ENCODE peak calls at places on chromosome 14, in ten cellular contexts. K is cardiac muscle cell, O is fibroblast of lung, R is stomach, B is left ventricle myocardium inferior, U is upper lobe of right lung, P is WERI-Rb-1, X is SK-N-SH, E is neural progenitor cell, W is Peyer's patch. I is an unnamed sample. For H3K36me3, the result is how much of the 10 kb centered on the place peaks cover.

GRCh38 chr14:81429028-81429427 is 28.9 kb upstream of the STON2 start:
- DNase-seq in K (no peak), O (no peak), R (no peak), B (no peak), U (no peak), P (peak), X (no peak), E (no peak), W (no peak), I (no peak)

GRCh38 chr14:54556535-54556934 is 10.4 kb upstream of the SAMD4A start:
- DNase-seq in K (no peak), O (no peak), R (no peak), B (no peak), U (no peak), P (no peak), X (no peak), E (no peak), W (no peak), I (no peak)

GRCh38 chr14:73809386-73809785 is 42.2 kb upstream of the PTGR2 start:
- DNase-seq in K (no peak), O (no peak), R (no peak), B (no peak), U (no peak), P (peak), X (no peak), E (no peak), W (no peak), I (no peak)

GRCh38 chr14:51938137-51938536 is 51.2 kb upstream of the RTRAF start:
- DNase-seq in K (no peak), O (no peak), R (no peak), B (no peak), U (no peak), P (no peak), X (no peak), E (no peak), W (no peak), I (no peak)

GRCh38 chr14:73878436-73878835 is 8.2 kb upstream of the ZNF410 start:
- DNase-seq in K (no peak), O (peak), R (no peak), B (no peak), U (no peak), P (no peak), X (no peak), E (no peak), W (no peak), I (no peak)

GRCh38 chr14:95483843-95484165 is 32.6 kb downstream of the SYNE3 start:
- DNase-seq in K (no peak), O (no peak), R (no peak), B (no peak), U (no peak), P (no peak), X (no peak), E (no peak), W (no peak), I (no peak)

GRCh38 chr14:99755629-99756603 is 37.3 kb upstream of the EML1 start:
- DNase-seq in K (no peak), O (peak), R (peak), B (peak), U (peak), P (no peak), X (no peak), E (no peak), W (peak), I (peak)

GRCh38 chr14:78904094-78904493 is 733.9 kb downstream of the NRXN3 start:
- DNase-seq in K (no peak), O (no peak), R (no peak), B (no peak), U (no peak), P (no peak), X (no peak), E (no peak), W (no peak), I (no peak)

GRCh38 chr14:55383039-55383438 is 28.6 kb downstream of the ATG14 start:
- DNase-seq in K (peak), O (peak), R (no peak), B (no peak), U (no peak), P (no peak), X (no peak), E (no peak), W (no peak), I (no peak)

GRCh38 chr14:68384335-68384734 is 408.5 kb downstream of the ZFP36L1 start:
- DNase-seq in K (no peak), O (peak), R (no peak), B (peak), U (no peak), P (no peak), X (no peak), E (no peak), W (no peak), I (peak)

GRCh38 chr14:90609376-90609775 is 206.9 kb downstream of the TTC7B start:
- DNase-seq in K (no peak), O (no peak), R (no peak), B (no peak), U (peak), P (no peak), X (no peak), E (no peak), W (no peak), I (no peak)

GRCh38 chr14:54450535-54450934 is 9.4 kb upstream of the CNIH1 start:
- DNase-seq in K (no peak), O (peak), R (no peak), B (no peak), U (no peak), P (no peak), X (peak), E (no peak), W (no peak), I (no peak)

GRCh38 chr14:106277503-106277902 is 751.1 kb downstream of the TMEM121 start:
- DNase-seq in K (no peak), O (no peak), R (peak), B (no peak), U (no peak), P (no peak), X (peak), E (no peak), W (no peak), I (no peak)
- TF ChIP-seq CTCF in K (no peak), O (no peak), R (no peak), B (peak), U (peak), P (peak), X (peak), E (peak), W (no peak), I (peak)

GRCh38 chr14:53226553-53226952 is 73.4 kb upstream of the DDHD1 start:
- DNase-seq in K (no peak), O (peak), R (no peak), B (peak), U (no peak), P (no peak), X (no peak), E (no peak), W (no peak), I (no peak)
- H3K4me3 ChIP-seq in K (no peak), O (no peak), R (no peak), B (no peak), U (no peak), P (no peak), X (no peak), E (no peak), W (no peak), I (no peak)

DNA sequence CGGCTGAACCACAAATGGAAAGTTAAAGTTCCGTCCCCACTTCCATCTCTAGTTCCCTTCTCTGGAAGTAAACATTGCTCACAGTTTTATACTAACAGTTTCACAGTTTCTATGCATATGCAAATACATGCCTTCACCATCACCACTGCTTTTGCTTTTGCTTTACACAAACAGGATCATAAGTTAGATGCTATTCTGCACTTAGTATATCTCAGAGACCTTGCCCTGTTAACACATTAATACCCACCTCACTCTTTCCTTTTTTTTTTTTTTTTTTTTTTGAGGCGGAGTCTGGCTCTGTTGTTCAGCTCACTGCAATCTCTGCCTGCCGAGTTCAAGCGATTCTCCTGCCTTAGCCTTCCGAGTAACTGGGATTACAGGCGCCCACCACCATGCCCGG is 879 bp downstream of the TEP1 start:
- DNase-seq in K (no peak), O (peak), R (no peak), B (no peak), U (no peak), P (no peak), X (no peak), E (no peak), W (no peak), I (no peak)
- H3K36me3 ChIP-seq in K (under half), O (under half), R (under half), B (under half), U (under half), P (under half), X (under half), E (under half), W (under half), I (under half)

DNA sequence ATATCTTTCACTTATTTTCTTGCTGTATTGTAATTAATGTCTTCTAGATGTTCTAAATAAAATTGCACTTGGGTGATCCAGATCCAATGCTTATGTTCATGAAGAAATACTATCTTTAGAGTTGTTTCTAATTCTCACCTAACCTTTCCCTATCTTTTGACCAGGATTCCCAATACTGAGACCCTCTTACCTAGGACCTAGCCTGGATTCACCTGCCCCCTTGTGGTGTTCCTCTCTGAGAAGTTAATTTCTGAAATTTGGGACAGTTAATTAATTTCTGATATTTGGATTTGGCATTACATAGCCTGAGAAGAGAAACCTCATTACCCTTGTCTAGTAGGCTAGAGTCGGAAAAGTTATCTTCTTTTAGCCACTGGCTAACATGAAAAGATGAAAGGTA is 29.5 kb downstream of the FOXA1 start:
- DNase-seq in K (no peak), O (no peak), R (no peak), B (no peak), U (no peak), P (no peak), X (no peak), E (peak), W (no peak), I (no peak)
- TF ChIP-seq CTCF in K (peak), O (peak), R (no peak), B (no peak), U (peak), P (no peak), X (no peak), E (peak), W (no peak), I (no peak)

DNA sequence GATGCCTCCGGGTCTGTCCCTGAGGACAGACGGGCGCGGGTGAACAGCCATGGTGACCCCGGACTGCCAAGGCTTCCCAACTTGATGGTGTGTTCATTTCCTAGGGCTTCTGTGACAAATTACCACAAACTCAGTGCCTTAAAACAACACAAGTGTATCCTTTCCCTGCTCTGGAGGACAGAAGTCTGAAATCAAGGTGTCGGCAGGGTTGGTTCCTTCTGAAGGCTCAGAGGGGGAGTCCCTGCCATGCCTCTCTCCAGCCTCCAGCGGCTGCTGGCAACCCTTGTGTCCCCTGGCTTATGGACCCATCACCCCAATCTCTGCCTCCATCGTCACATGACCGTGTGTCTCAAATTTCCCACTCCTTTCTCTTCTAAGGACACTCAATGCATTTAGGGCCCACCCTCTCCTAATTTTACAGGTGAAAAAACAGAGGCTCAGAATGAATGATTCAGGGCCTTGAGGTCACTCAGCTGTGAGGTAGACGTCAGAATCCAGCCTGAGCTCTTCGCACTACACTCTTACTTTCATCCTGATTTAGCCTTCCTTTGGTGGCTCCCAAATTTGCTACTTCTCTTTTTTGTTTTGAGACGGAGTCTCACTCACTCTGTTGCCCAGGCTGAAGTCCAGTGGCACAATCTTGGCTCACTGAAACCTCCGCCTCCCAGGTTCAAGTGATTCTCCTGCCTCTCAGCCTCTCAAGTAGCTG is 45.4 kb downstream of the VCPKMT start:
- DNase-seq in K (no peak), O (no peak), R (no peak), B (no peak), U (no peak), P (no peak), X (no peak), E (no peak), W (no peak), I (no peak)
- H3K4me3 ChIP-seq in K (no peak), O (no peak), R (no peak), B (no peak), U (no peak), P (no peak), X (no peak), E (no peak), W (no peak), I (no peak)

GRCh38 chr14:61463664-61464063 is 142.3 kb downstream of the PRKCH start:
- DNase-seq in K (no peak), O (no peak), R (no peak), B (no peak), U (no peak), P (no peak), X (no peak), E (no peak), W (no peak), I (no peak)

GRCh38 chr14:61460063-61460462 is 138.7 kb downstream of the PRKCH start:
- DNase-seq in K (no peak), O (no peak), R (no peak), B (no peak), U (no peak), P (no peak), X (no peak), E (no peak), W (no peak), I (no peak)

GRCh38 chr14:61461808-61462275 is 140.5 kb downstream of the PRKCH start:
- DNase-seq in K (peak), O (peak), R (no peak), B (no peak), U (no peak), P (no peak), X (peak), E (peak), W (no peak), I (no peak)

GRCh38 chr14:61460853-61461611 is 139.7 kb downstream of the PRKCH start:
- DNase-seq in K (peak), O (no peak), R (no peak), B (no peak), U (no peak), P (no peak), X (no peak), E (no peak), W (no peak), I (no peak)

DNA sequence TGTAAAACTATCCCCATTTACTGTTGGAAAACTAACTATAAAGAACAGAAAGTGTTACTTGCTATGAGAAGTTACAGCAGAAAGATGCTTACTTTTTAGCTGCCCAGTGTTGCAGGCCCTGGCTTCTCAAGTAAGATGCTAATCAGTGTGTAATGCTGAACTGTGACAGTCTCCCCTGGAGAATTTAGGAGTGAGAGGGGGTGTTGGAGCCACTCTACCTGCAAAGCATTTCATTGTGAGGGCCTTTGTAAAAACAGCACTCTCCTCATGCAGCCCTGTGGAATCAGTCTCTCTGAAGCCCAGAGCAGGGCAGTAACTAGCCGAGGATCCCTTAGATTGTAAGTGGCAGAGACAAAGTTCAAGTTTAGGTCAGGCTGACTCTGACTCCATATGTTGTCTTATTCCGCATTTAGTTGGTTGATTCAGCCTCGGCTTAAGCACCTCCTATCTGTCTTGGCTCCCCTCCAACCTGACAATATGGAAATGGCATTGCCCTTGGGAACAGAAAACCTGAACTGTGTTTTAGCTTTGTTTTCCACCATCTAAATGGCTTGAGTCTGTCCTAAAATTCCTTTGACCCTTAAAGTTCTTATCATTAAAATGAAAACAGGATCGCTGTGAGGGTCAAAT is 141.3 kb downstream of the PRKCH start:
- DNase-seq in K (peak), O (peak), R (no peak), B (no peak), U (no peak), P (peak), X (peak), E (no peak), W (no peak), I (no peak)
- H3K36me3 ChIP-seq in K (under half), O (under half), R (under half), B (under half), U (under half), P (under half), X (under half), E (under half), W (under half), I (under half)

GRCh38 chr14:30369531-30370180 is 189.3 kb upstream of the G2E3 start:
- DNase-seq in K (no peak), O (no peak), R (no peak), B (no peak), U (no peak), P (no peak), X (no peak), E (no peak), W (no peak), I (no peak)

GRCh38 chr14:30373053-30373849 is 185.7 kb upstream of the G2E3 start:
- DNase-seq in K (no peak), O (no peak), R (no peak), B (no peak), U (no peak), P (no peak), X (no peak), E (no peak), W (no peak), I (no peak)

GRCh38 chr14:30375280-30375892 is 183.6 kb upstream of the G2E3 start:
- DNase-seq in K (peak), O (peak), R (peak), B (peak), U (no peak), P (peak), X (peak), E (peak), W (peak), I (peak)
- TF ChIP-seq CTCF in K (peak), O (peak), R (no peak), B (peak), U (peak), P (peak), X (peak), E (peak), W (no peak), I (peak)